ENCODE peak calls at places on chromosomes 12 and 14, in nine cellular contexts. One of them, this sample, is unnamed.

GRCh38 chr14:72503696-72504368 is 390.1 kb downstream of the DPF3 start:
- DNase-seq in foreskin fibroblast: no peak
- DNase-seq in testis: no peak
- DNase-seq in tibial nerve: no peak
- DNase-seq in cardiac muscle cell: no peak
- DNase-seq in AG09309: no peak
- DNase-seq in HFFc6: no peak
- DNase-seq in B cell: no peak
- DNase-seq in GM06990: no peak
- DNase-seq in this sample: no peak

GRCh38 chr14:49857427-49858003 is 4.9 kb upstream of the NEMF start:
- DNase-seq in foreskin fibroblast: no peak
- DNase-seq in testis: no peak
- DNase-seq in tibial nerve: no peak
- DNase-seq in cardiac muscle cell: peak; percentile 22
- DNase-seq in AG09309: no peak
- DNase-seq in HFFc6: peak; percentile 21
- DNase-seq in B cell: no peak
- DNase-seq in GM06990: no peak
- DNase-seq in this sample: no peak

GRCh38 chr12:53287741-53288216 is 7.6 kb upstream of the PFDN5 start:
- DNase-seq in foreskin fibroblast: no peak
- DNase-seq in testis: peak; percentile 78
- DNase-seq in tibial nerve: peak; percentile 82
- DNase-seq in cardiac muscle cell: peak; percentile 73
- DNase-seq in AG09309: no peak
- DNase-seq in HFFc6: peak; percentile 26
- DNase-seq in B cell: peak; percentile 76
- DNase-seq in GM06990: peak; percentile 20
- DNase-seq in this sample: peak; percentile 62

GRCh38 chr14:94465042-94465441 is 11.0 kb downstream of the SERPINA9 start:
- DNase-seq in foreskin fibroblast: no peak
- DNase-seq in testis: no peak
- DNase-seq in tibial nerve: no peak
- DNase-seq in cardiac muscle cell: no peak
- DNase-seq in AG09309: no peak
- DNase-seq in HFFc6: no peak
- DNase-seq in B cell: no peak
- DNase-seq in GM06990: no peak
- DNase-seq in this sample: no peak

GRCh38 chr12:40152783-40153383 is 47.0 kb upstream of the SLC2A13 start:
- DNase-seq in foreskin fibroblast: peak; percentile 25
- DNase-seq in testis: peak; percentile 74
- DNase-seq in tibial nerve: peak; percentile 64
- DNase-seq in cardiac muscle cell: peak; percentile 52
- DNase-seq in AG09309: peak; percentile 18
- DNase-seq in HFFc6: peak; percentile 0
- DNase-seq in B cell: no peak
- DNase-seq in GM06990: no peak
- DNase-seq in this sample: no peak

GRCh38 chr12:31590730-31591307 is at the start of gene DENND5B:
- DNase-seq in foreskin fibroblast: peak; percentile 51
- DNase-seq in testis: peak; percentile 85
- DNase-seq in tibial nerve: peak; percentile 58
- DNase-seq in cardiac muscle cell: peak; percentile 94
- DNase-seq in AG09309: no peak
- DNase-seq in HFFc6: peak; percentile 33
- DNase-seq in B cell: peak; percentile 91
- DNase-seq in GM06990: peak; percentile 85
- DNase-seq in this sample: peak; percentile 39

GRCh38 chr14:99574099-99574880 is 29.7 kb downstream of the CCDC85C start:
- DNase-seq in foreskin fibroblast: no peak
- DNase-seq in testis: peak; percentile 80
- DNase-seq in tibial nerve: no peak
- DNase-seq in cardiac muscle cell: peak; percentile 91
- DNase-seq in AG09309: peak; percentile 33
- DNase-seq in HFFc6: peak; percentile 66
- DNase-seq in B cell: no peak
- DNase-seq in GM06990: no peak
- DNase-seq in this sample: no peak

GRCh38 chr14:79528843-79529405 is 682.4 kb downstream of the DIO2 start:
- DNase-seq in foreskin fibroblast: no peak
- DNase-seq in testis: no peak
- DNase-seq in tibial nerve: no peak
- DNase-seq in cardiac muscle cell: no peak
- DNase-seq in AG09309: no peak
- DNase-seq in HFFc6: no peak
- DNase-seq in B cell: no peak
- DNase-seq in GM06990: no peak
- DNase-seq in this sample: no peak

GRCh38 chr14:39762576-39763401 is 330.6 kb upstream of the FBXO33 start:
- DNase-seq in foreskin fibroblast: no peak
- DNase-seq in testis: no peak
- DNase-seq in tibial nerve: no peak
- DNase-seq in cardiac muscle cell: no peak
- DNase-seq in AG09309: no peak
- DNase-seq in HFFc6: no peak
- DNase-seq in B cell: no peak
- DNase-seq in GM06990: peak; percentile 50
- DNase-seq in this sample: no peak

DNA sequence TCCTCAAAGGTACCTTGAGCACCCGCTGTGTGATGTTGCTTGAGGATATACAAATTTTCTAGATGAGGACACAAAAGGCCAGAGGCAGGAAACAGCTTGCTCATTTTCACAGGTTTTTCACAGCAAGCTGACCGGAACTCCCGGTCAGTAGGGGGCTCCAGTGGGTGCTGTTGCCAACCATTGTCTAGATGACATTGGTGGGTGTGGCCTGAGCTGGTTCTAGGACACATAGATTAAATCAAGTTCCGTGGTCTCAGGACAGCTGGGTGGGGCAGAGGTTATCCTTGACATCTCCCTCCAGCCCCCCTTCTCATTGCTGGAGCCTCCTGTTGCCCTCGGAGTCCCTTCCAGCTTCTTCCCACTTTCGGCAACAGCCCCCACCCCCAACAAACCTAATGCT is 153.6 kb upstream of the FKBP4 start:
- DNase-seq in foreskin fibroblast: peak; percentile 7
- DNase-seq in testis: no peak
- DNase-seq in tibial nerve: peak; percentile 17
- DNase-seq in cardiac muscle cell: no peak
- DNase-seq in AG09309: no peak
- DNase-seq in HFFc6: peak; percentile 35
- DNase-seq in B cell: no peak
- DNase-seq in GM06990: no peak
- DNase-seq in this sample: no peak
- TF ChIP-seq CTCF in foreskin fibroblast: peak; percentile 45
- TF ChIP-seq CTCF in testis: no peak
- TF ChIP-seq CTCF in tibial nerve: no peak
- TF ChIP-seq CTCF in cardiac muscle cell: peak; percentile 53
- TF ChIP-seq CTCF in AG09309: peak; percentile 52
- TF ChIP-seq CTCF in HFFc6: peak; percentile 73
- TF ChIP-seq CTCF in B cell: no peak
- TF ChIP-seq CTCF in GM06990: peak; percentile 34
- TF ChIP-seq CTCF in this sample: no peak

GRCh38 chr12:130747867-130748740 is 32.0 kb upstream of the RIMBP2 start:
- DNase-seq in foreskin fibroblast: peak; percentile 34
- DNase-seq in testis: peak; percentile 91
- DNase-seq in tibial nerve: peak; percentile 84
- DNase-seq in cardiac muscle cell: peak; percentile 89
- DNase-seq in AG09309: peak; percentile 28
- DNase-seq in HFFc6: peak; percentile 46
- DNase-seq in B cell: peak; percentile 56
- DNase-seq in GM06990: peak; percentile 48
- DNase-seq in this sample: peak; percentile 44

GRCh38 chr12:130744274-130744673 is 28.2 kb upstream of the RIMBP2 start:
- DNase-seq in foreskin fibroblast: no peak
- DNase-seq in testis: no peak
- DNase-seq in tibial nerve: no peak
- DNase-seq in cardiac muscle cell: no peak
- DNase-seq in AG09309: no peak
- DNase-seq in HFFc6: no peak
- DNase-seq in B cell: no peak
- DNase-seq in GM06990: no peak
- DNase-seq in this sample: no peak

GRCh38 chr12:130743176-130743575 is 27.1 kb upstream of the RIMBP2 start:
- DNase-seq in foreskin fibroblast: no peak
- DNase-seq in testis: no peak
- DNase-seq in tibial nerve: no peak
- DNase-seq in cardiac muscle cell: no peak
- DNase-seq in AG09309: no peak
- DNase-seq in HFFc6: no peak
- DNase-seq in B cell: no peak
- DNase-seq in GM06990: no peak
- DNase-seq in this sample: no peak

GRCh38 chr12:130743606-130744005 is 27.5 kb upstream of the RIMBP2 start:
- DNase-seq in foreskin fibroblast: no peak
- DNase-seq in testis: no peak
- DNase-seq in tibial nerve: no peak
- DNase-seq in cardiac muscle cell: no peak
- DNase-seq in AG09309: no peak
- DNase-seq in HFFc6: no peak
- DNase-seq in B cell: no peak
- DNase-seq in GM06990: no peak
- DNase-seq in this sample: no peak

DNA sequence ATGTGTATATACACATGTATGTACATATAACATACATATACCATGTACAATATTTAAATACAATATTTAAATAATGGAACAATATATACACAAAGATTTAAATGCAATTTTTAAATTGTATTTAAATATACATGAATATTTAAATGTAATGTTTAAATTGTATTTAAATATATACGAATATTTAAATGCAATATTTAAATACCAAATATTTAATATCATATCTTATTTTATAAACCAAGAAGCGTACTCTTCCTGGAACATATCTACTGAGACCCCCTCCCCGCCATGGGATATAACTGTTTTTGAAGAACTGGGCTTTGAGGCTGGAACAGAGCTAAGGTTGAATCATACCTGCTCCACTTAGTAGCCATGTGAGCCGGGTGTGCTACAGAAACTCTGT is 29.8 kb upstream of the RIMBP2 start:
- DNase-seq in foreskin fibroblast: no peak
- DNase-seq in testis: no peak
- DNase-seq in tibial nerve: no peak
- DNase-seq in cardiac muscle cell: no peak
- DNase-seq in AG09309: no peak
- DNase-seq in HFFc6: no peak
- DNase-seq in B cell: no peak
- DNase-seq in GM06990: no peak
- DNase-seq in this sample: no peak
- TF ChIP-seq CTCF in foreskin fibroblast: no peak
- TF ChIP-seq CTCF in testis: no peak
- TF ChIP-seq CTCF in tibial nerve: no peak
- TF ChIP-seq CTCF in cardiac muscle cell: no peak
- TF ChIP-seq CTCF in AG09309: no peak
- TF ChIP-seq CTCF in HFFc6: no peak
- TF ChIP-seq CTCF in B cell: no peak
- TF ChIP-seq CTCF in GM06990: no peak
- TF ChIP-seq CTCF in this sample: no peak

GRCh38 chr12:125329239-125330238 is 264.3 kb downstream of the AACS start:
- DNase-seq in foreskin fibroblast: peak; percentile 7
- DNase-seq in testis: no peak
- DNase-seq in tibial nerve: no peak
- DNase-seq in cardiac muscle cell: no peak
- DNase-seq in AG09309: no peak
- DNase-seq in HFFc6: no peak
- DNase-seq in B cell: no peak
- DNase-seq in GM06990: no peak
- DNase-seq in this sample: no peak
- TF ChIP-seq CTCF in foreskin fibroblast: no peak
- TF ChIP-seq CTCF in testis: no peak
- TF ChIP-seq CTCF in tibial nerve: no peak
- TF ChIP-seq CTCF in cardiac muscle cell: no peak
- TF ChIP-seq CTCF in AG09309: no peak
- TF ChIP-seq CTCF in HFFc6: no peak
- TF ChIP-seq CTCF in B cell: no peak
- TF ChIP-seq CTCF in GM06990: no peak
- TF ChIP-seq CTCF in this sample: no peak

GRCh38 chr12:51818567-51819300 is 29.8 kb downstream of the FIGNL2 start:
- DNase-seq in foreskin fibroblast: peak; percentile 82
- DNase-seq in testis: peak; percentile 33
- DNase-seq in tibial nerve: no peak
- DNase-seq in cardiac muscle cell: no peak
- DNase-seq in AG09309: peak; percentile 52
- DNase-seq in HFFc6: peak; percentile 66
- DNase-seq in B cell: no peak
- DNase-seq in GM06990: no peak
- DNase-seq in this sample: no peak
- TF ChIP-seq CTCF in foreskin fibroblast: no peak
- TF ChIP-seq CTCF in testis: no peak
- TF ChIP-seq CTCF in tibial nerve: no peak
- TF ChIP-seq CTCF in cardiac muscle cell: no peak
- TF ChIP-seq CTCF in AG09309: no peak
- TF ChIP-seq CTCF in HFFc6: no peak
- TF ChIP-seq CTCF in B cell: no peak
- TF ChIP-seq CTCF in GM06990: no peak
- TF ChIP-seq CTCF in this sample: no peak

GRCh38 chr12:66279127-66279712 is 23.1 kb upstream of the HELB start:
- DNase-seq in foreskin fibroblast: no peak
- DNase-seq in testis: peak; percentile 33
- DNase-seq in tibial nerve: no peak
- DNase-seq in cardiac muscle cell: peak; percentile 49
- DNase-seq in AG09309: no peak
- DNase-seq in HFFc6: peak; percentile 5
- DNase-seq in B cell: no peak
- DNase-seq in GM06990: no peak
- DNase-seq in this sample: no peak
- TF ChIP-seq CTCF in foreskin fibroblast: peak; percentile 80
- TF ChIP-seq CTCF in testis: peak; percentile 61
- TF ChIP-seq CTCF in tibial nerve: peak; percentile 31
- TF ChIP-seq CTCF in cardiac muscle cell: peak; percentile 84
- TF ChIP-seq CTCF in AG09309: peak; percentile 86
- TF ChIP-seq CTCF in HFFc6: peak; percentile 79
- TF ChIP-seq CTCF in B cell: no peak
- TF ChIP-seq CTCF in GM06990: peak; percentile 57
- TF ChIP-seq CTCF in this sample: peak; percentile 51

GRCh38 chr14:104386281-104386841 is 193.2 kb upstream of the C14orf180 start:
- DNase-seq in foreskin fibroblast: no peak
- DNase-seq in testis: no peak
- DNase-seq in tibial nerve: no peak
- DNase-seq in cardiac muscle cell: no peak
- DNase-seq in AG09309: no peak
- DNase-seq in HFFc6: no peak
- DNase-seq in B cell: no peak
- DNase-seq in GM06990: no peak
- DNase-seq in this sample: peak; percentile 12
- TF ChIP-seq CTCF in foreskin fibroblast: no peak
- TF ChIP-seq CTCF in testis: no peak
- TF ChIP-seq CTCF in tibial nerve: no peak
- TF ChIP-seq CTCF in cardiac muscle cell: no peak
- TF ChIP-seq CTCF in AG09309: no peak
- TF ChIP-seq CTCF in HFFc6: no peak
- TF ChIP-seq CTCF in B cell: no peak
- TF ChIP-seq CTCF in GM06990: peak; percentile 12
- TF ChIP-seq CTCF in this sample: no peak

This sample was measured in natural killer cell.